ENCODE peak calls at places on chromosomes 4 and X, in eight cellular contexts. Z is CD4-positive, alpha-beta T cell; K is Peyer's patch; O is psoas muscle; N is brain microvascular endothelial cell; B is tibial nerve; I is activated CD8-positive, alpha-beta T cell treated with anti-CD3 and anti-CD28 coated beads for 36 hours; Q is fibroblast of pulmonary artery. W is an unnamed sample.

GRCh38 chrX:114774691-114775090 is 190.8 kb downstream of the HTR2C start:
- DNase-seq in N (no peak), I (no peak), Q (no peak), B (no peak), O (no peak), K (no peak), Z (no peak), W (no peak)

GRCh38 chr4:181350578-181351420 is 892.4 kb upstream of the TENM3 start:
- DNase-seq in B (no peak), K (no peak), I (no peak), Q (no peak), Z (no peak), O (no peak), N (no peak), W (no peak)

GRCh38 chr4:20773144-20773997 is 73.1 kb downstream of the PACRGL start:
- DNase-seq in Q (peak), O (no peak), Z (no peak), K (peak), I (peak), N (peak), B (no peak), W (peak)

GRCh38 chrX:71935542-71935941 is 24.9 kb downstream of the NHSL2 start:
- DNase-seq in N (no peak), I (no peak), K (no peak), B (peak), Z (no peak), Q (no peak), O (peak), W (no peak)

GRCh38 chr4:15754323-15754722 is 23.8 kb upstream of the CD38 start:
- DNase-seq in B (no peak), N (peak), Z (no peak), O (no peak), I (peak), Q (peak), K (no peak), W (no peak)

GRCh38 chr4:56680266-56680665 is 830 bp downstream of the HOPX start:
- DNase-seq in Z (no peak), Q (no peak), B (no peak), I (no peak), N (no peak), K (no peak), O (no peak), W (no peak)

GRCh38 chr4:38145741-38146140 is 185.5 kb downstream of the PTTG2 start:
- DNase-seq in O (no peak), K (no peak), Z (no peak), I (no peak), B (no peak), N (peak), Q (peak), W (no peak)

GRCh38 chr4:55117511-55117910 is 7.9 kb downstream of the KDR start:
- DNase-seq in O (no peak), N (no peak), Z (no peak), Q (peak), I (no peak), K (no peak), B (no peak), W (no peak)

GRCh38 chr4:38189445-38189844 is 229.2 kb downstream of the PTTG2 start:
- DNase-seq in Z (no peak), Q (peak), I (peak), N (peak), O (no peak), B (no peak), K (no peak), W (no peak)

GRCh38 chr4:139633661-139634060 is 32.0 kb upstream of the MGST2 start:
- DNase-seq in Z (no peak), B (no peak), I (no peak), K (no peak), O (no peak), N (peak), Q (peak), W (no peak)
- TF ChIP-seq CTCF in Z (no peak), B (peak), I (no peak), K (peak), O (peak), N (peak), Q (peak), W (peak)

DNA sequence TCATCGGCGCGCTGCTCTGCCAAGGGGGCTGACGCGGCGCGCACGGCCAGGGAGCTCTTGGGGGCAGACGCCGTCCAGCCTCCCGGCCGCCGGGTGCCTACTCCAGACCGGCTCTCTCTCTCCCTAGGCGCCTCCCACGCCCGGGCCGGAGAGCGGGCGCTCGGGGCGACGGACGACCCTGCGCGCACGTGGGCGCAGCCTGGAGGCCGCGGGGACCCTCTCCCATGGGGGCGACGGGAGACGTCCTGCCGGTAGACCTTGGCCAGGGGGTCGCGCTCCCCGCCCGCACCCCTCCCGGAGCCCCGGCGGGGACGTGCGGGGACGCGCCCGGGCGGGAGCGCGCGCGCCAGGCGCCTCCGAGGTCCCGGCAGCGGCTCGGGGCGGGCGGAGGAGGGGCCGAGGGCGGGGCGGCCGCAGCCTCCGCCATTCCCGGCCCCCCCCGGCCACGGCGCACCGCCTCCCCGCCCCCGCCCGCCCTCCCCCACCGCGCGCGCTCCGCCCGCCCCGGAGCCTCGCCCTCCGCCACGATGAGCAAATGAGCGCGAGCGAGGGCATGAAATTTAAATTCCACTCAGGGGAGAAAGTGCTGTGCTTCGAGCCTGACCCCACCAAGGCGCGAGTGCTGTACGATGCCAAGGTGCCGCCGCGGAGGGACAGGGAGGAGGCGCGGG is at the start of gene MSL3:
- DNase-seq in K (peak), Z (no peak), B (peak), I (peak), N (peak), O (peak), Q (peak), W (peak)
- TF ChIP-seq CTCF in K (no peak), Z (no peak), B (no peak), I (no peak), N (no peak), O (no peak), Q (no peak), W (no peak)

DNA sequence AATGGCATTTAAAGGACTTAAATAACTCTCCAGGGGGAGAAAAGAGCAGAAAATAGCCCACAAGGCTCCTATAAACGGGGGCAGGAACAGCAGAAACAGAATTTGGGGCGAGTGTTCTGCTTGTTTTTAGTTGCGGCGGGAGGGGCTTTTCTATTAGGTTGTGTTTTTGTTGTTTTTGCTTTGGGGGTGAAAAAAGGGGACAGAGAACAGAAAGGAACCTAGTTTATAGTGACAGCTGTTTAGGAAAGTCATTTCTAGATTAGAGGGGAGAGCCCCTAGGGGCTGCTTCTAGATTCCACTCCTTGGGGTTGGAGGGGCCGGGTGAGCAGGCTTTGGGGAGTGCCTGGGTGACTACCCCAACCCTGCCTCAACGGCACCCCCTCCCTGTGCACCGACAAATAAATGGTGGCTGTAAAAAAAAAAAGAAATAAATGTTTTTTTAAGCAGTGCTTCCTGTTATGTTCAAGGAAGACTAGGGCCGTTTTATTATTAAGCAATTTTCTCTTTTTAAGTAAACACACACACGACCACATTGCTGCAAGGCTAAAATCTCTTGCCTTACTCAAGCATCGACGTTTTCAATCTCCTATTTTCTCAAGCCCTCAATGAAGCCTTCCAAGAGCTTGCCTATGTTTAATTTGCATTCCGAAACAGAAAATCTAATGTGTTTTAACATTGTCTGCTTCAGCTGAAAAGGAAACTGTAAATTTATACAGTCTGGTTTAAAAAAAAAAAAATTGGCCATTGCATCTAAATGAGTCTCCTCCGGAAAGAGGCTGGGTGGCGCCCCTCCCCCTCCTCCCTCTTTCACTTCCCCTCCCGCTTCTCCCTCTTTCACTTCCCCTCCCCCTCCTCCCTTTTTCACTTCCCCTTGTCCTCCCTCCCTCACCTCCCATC is 123.3 kb upstream of the TBL1X start:
- DNase-seq in B (peak), Q (peak), N (no peak), K (no peak), I (peak), Z (peak), O (peak), W (peak)
- TF ChIP-seq CTCF in B (no peak), Q (no peak), N (no peak), K (no peak), I (no peak), Z (no peak), O (no peak), W (no peak)

GRCh38 chr4:42152507-42153504 is at the start of gene BEND4:
- DNase-seq in O (no peak), Z (no peak), B (no peak), I (peak), N (no peak), K (no peak), Q (no peak), W (peak)
- TF ChIP-seq CTCF in O (no peak), Z (no peak), B (no peak), I (no peak), N (no peak), K (no peak), Q (no peak), W (no peak)

GRCh38 chr4:126051709-126052424 is 737.1 kb downstream of the FAT4 start:
- DNase-seq in Z (no peak), N (peak), Q (peak), I (no peak), O (no peak), K (no peak), B (no peak), W (no peak)
- TF ChIP-seq CTCF in Z (no peak), N (peak), Q (peak), I (no peak), O (no peak), K (no peak), B (no peak), W (no peak)

DNA sequence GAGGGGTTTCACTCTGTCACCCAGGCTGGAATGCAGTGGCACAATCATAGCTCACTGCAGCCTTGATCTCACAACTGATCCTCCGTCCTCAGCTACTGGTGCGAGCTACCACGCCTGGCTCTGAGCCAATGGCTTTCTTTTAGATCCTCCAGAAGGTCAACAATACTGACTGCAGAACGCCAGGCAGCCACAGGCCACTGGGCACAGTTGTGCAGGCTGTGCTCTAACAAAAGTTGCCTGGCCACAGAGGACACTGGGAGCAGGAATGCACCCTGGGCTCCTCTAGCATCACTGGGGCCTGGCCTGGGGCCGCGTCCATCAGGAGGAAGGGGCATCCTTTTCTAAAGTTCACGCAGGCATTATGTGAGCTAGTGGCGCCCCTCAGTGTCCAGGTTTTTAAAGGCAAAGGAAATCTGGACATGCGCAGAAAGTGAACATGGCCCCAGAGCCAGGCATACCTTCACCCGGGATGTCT is 14.9 kb upstream of the PORCN start:
- DNase-seq in Z (no peak), I (peak), K (no peak), O (no peak), Q (peak), B (no peak), N (peak), W (no peak)
- TF ChIP-seq CTCF in Z (no peak), I (no peak), K (no peak), O (no peak), Q (peak), B (no peak), N (peak), W (peak)

W was measured in GM10248.